ENCODE peak calls at places on chromosome 13, in ten cellular contexts. E, R, P, V, Q, F, G, I, Y and Z are unnamed samples.

GRCh38 chr13:88979465-88980180 is 1308.5 kb downstream of the SLITRK5 start:
- DNase-seq in E (no peak), R (no peak), P (no peak), V (no peak), Q (no peak), F (no peak), G (no peak), I (peak; percentile 13), Y (no peak), Z (no peak)

GRCh38 chr13:42747399-42747873 is 33.9 kb upstream of the FAM216B start:
- DNase-seq in E (no peak), R (no peak), P (peak; percentile 97), V (no peak), Q (no peak), F (peak; percentile 99), G (no peak), I (peak; percentile 51), Y (peak; percentile 99), Z (no peak)

GRCh38 chr13:48533986-48534600 is 1.2 kb upstream of the RCBTB2 start:
- DNase-seq in E (no peak), R (no peak), P (no peak), V (no peak), Q (no peak), F (no peak), G (no peak), I (peak; percentile 82), Y (no peak), Z (no peak)

GRCh38 chr13:102197193-102197592 is 204.7 kb downstream of the FGF14 start:
- DNase-seq in E (no peak), R (no peak), P (peak; percentile 14), V (no peak), Q (no peak), F (no peak), G (no peak), I (peak; percentile 72), Y (peak; percentile 8), Z (no peak)

GRCh38 chr13:42707596-42707995 is 73.8 kb upstream of the FAM216B start:
- DNase-seq in E (no peak), R (no peak), P (peak; percentile 53), V (no peak), Q (no peak), F (peak; percentile 40), G (no peak), I (no peak), Y (peak; percentile 64), Z (no peak)

GRCh38 chr13:95603887-95604533 is 40.5 kb downstream of the DZIP1 start:
- DNase-seq in E (no peak), R (no peak), P (peak; percentile 10), V (no peak), Q (no peak), F (peak; percentile 54), G (no peak), I (no peak), Y (no peak), Z (no peak)

GRCh38 chr13:44273991-44274810 is 99.4 kb upstream of the SERP2 start:
- DNase-seq in E (no peak), R (peak; percentile 6), P (peak; percentile 78), V (no peak), Q (no peak), F (no peak), G (no peak), I (no peak), Y (peak; percentile 77), Z (no peak)

GRCh38 chr13:66673401-66673800 is 556.7 kb downstream of the PCDH9 start:
- DNase-seq in E (no peak), R (no peak), P (peak; percentile 1), V (no peak), Q (no peak), F (peak; percentile 84), G (no peak), I (no peak), Y (peak; percentile 42), Z (no peak)

GRCh38 chr13:40963927-40964326 is 55.2 kb downstream of the ELF1 start:
- DNase-seq in E (no peak), R (no peak), P (peak; percentile 57), V (no peak), Q (no peak), F (no peak), G (no peak), I (peak; percentile 13), Y (peak; percentile 66), Z (no peak)

DNA sequence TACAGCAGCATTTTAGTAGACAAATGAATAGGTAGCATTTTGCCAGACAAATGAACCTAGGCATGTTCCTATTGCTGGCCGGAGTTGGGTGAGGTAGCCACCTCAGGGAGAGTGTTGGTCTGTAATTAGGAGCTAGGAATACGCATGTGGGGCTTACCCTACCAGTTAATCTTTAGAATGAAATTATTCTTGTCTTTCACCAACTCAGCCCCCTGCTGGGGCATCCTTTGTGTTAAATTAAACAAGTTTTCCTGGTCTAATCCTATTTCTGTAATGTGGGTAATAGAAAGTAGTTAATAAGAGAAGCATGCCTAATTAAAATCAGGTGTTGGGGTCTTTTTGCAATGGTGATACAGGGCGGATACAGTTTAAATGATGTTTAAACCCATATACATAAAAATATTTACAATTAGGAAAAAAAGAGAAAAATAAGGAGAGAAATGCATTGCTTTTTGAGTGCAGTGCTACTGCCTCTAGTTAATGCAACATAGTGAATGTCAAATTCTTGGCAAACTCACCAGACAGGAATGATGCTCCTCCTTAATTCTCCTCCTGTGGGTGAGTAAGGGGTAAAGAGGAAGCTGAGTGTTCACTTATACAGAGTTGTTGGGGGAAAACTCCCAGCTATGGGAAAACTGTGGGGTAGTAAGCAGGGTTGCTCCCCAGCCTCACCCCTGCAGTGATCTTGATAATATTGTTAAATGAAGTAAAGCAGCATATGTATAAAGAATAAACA is 276.4 kb upstream of the EDNRB start:
- DNase-seq in E (no peak), R (no peak), P (peak; percentile 76), V (no peak), Q (no peak), F (no peak), G (no peak), I (peak; percentile 71), Y (peak; percentile 69), Z (no peak)
- H3K27me3 ChIP-seq in E (no peaks in the 10 kb centered on the region), R (no peaks in the 10 kb centered on the region), P (no peaks in the 10 kb centered on the region), V (no peaks in the 10 kb centered on the region), Q (no peaks in the 10 kb centered on the region), F (no peaks in the 10 kb centered on the region), G (no peaks in the 10 kb centered on the region), I (no peaks in the 10 kb centered on the region), Y (no peaks in the 10 kb centered on the region), Z (no peaks in the 10 kb centered on the region)

GRCh38 chr13:110161112-110161897 is 145.7 kb downstream of the COL4A1 start:
- DNase-seq in E (no peak), R (no peak), P (no peak), V (peak; percentile 61), Q (no peak), F (no peak), G (no peak), I (no peak), Y (no peak), Z (no peak)
- H3K36me3 ChIP-seq in E (peaks cover 21% of the 10 kb centered on the region), R (no peaks in the 10 kb centered on the region), P (peaks cover 37% of the 10 kb centered on the region), V (no peaks in the 10 kb centered on the region), Q (peaks cover 3% of the 10 kb centered on the region), F (peaks cover 93% of the 10 kb centered on the region), G (peaks cover 97% of the 10 kb centered on the region), I (peaks cover 8% of the 10 kb centered on the region), Y (peaks cover 74% of the 10 kb centered on the region), Z (peaks cover 97% of the 10 kb centered on the region)

DNA sequence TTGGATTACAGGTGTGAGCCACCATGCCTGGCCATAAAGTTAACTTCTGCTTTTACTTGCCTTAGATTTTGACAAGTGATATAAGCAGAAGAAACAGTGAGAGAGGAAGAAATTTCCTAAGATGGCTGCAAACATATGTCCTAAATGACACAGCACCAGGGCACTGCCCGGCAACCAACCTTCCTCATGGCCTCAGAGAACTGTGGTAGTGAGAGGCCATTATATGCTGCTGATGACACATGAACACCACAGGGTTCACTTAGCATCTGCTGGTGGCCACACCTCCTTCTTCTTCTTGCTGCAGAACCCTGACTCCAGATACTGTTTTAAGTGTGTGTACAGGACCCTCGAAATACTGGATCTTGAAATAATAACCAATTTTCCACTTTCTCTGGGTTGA is 88.2 kb downstream of the KCTD12 start:
- DNase-seq in E (no peak), R (no peak), P (peak; percentile 17), V (peak; percentile 39), Q (no peak), F (no peak), G (no peak), I (peak; percentile 20), Y (no peak), Z (no peak)
- H3K27ac ChIP-seq in E (no peak overlapping the region), R (no peak overlapping the region), P (no peak overlapping the region), V (peak overlapping the region; percentile 55), Q (no peak overlapping the region), F (no peak overlapping the region), G (no peak overlapping the region), I (no peak overlapping the region), Y (no peak overlapping the region), Z (no peak overlapping the region)

GRCh38 chr13:21671793-21672680 is 1.2 kb downstream of the FGF9 start:
- DNase-seq in E (no peak), R (no peak), P (no peak), V (no peak), Q (no peak), F (no peak), G (no peak), I (no peak), Y (no peak), Z (no peak)
- H3K27me3 ChIP-seq in E (peaks cover 77% of the 10 kb centered on the region), R (no peaks in the 10 kb centered on the region), P (peaks cover 64% of the 10 kb centered on the region), V (peaks cover 98% of the 10 kb centered on the region), Q (peaks cover 43% of the 10 kb centered on the region), F (peaks cover 56% of the 10 kb centered on the region), G (peaks cover 41% of the 10 kb centered on the region), I (peaks cover 39% of the 10 kb centered on the region), Y (peaks cover 43% of the 10 kb centered on the region), Z (no peaks in the 10 kb centered on the region)

GRCh38 chr13:50101590-50101989 is 86.3 kb downstream of the KCNRG start:
- DNase-seq in E (no peak), R (no peak), P (no peak), V (no peak), Q (no peak), F (no peak), G (no peak), I (no peak), Y (no peak), Z (no peak)
- H3K36me3 ChIP-seq in E (no peaks in the 10 kb centered on the region), R (no peaks in the 10 kb centered on the region), P (peaks cover 5% of the 10 kb centered on the region), V (no peaks in the 10 kb centered on the region), Q (no peaks in the 10 kb centered on the region), F (no peaks in the 10 kb centered on the region), G (no peaks in the 10 kb centered on the region), I (no peaks in the 10 kb centered on the region), Y (peaks cover 5% of the 10 kb centered on the region), Z (no peaks in the 10 kb centered on the region)

GRCh38 chr13:46297338-46297737 is 85.6 kb downstream of the LRRC63 start:
- DNase-seq in E (no peak), R (no peak), P (peak; percentile 26), V (no peak), Q (no peak), F (peak; percentile 34), G (no peak), I (no peak), Y (peak; percentile 7), Z (no peak)
- H3K27ac ChIP-seq in E (no peak overlapping the region), R (peak overlapping the region; percentile 69), P (peak overlapping the region; percentile 98), V (peak overlapping the region; percentile 87), Q (no peak overlapping the region), F (peak overlapping the region; percentile 88), G (no peak overlapping the region), I (no peak overlapping the region), Y (peak overlapping the region; percentile 68), Z (no peak overlapping the region)